ENCODE peak calls at places on chromosomes 16 and 17, in four cellular contexts. N is GM12878, J is K562, H is HepG2. M is an unnamed sample.

GRCh38 chr17:4998027-4998665 is 396 bp downstream of the KIF1C start:
- DNase-seq in H (peak), J (no peak), N (no peak), M (peak)

GRCh38 chr16:50688867-50689266 is 4.5 kb upstream of the NOD2 start:
- DNase-seq in J (no peak), N (no peak), H (no peak), M (no peak)

GRCh38 chr16:66927918-66928649 is 2.7 kb upstream of the RRAD start:
- DNase-seq in N (no peak), J (no peak), H (no peak), M (no peak)

GRCh38 chr16:56047307-56048234 is 143.7 kb upstream of the GNAO1 start:
- DNase-seq in J (no peak), H (no peak), N (no peak), M (no peak)

GRCh38 chr17:81393684-81394376 is 1.4 kb upstream of the BAHCC1 start:
- DNase-seq in J (peak), H (peak), N (peak), M (peak)

GRCh38 chr17:70106551-70106950 is 31.5 kb downstream of the KCNJ16 start:
- DNase-seq in N (no peak), J (no peak), H (no peak), M (no peak)

GRCh38 chr17:7445011-7445927 is at the start of gene CHRNB1:
- DNase-seq in N (no peak), H (peak), J (peak), M (peak)

GRCh38 chr16:69451166-69451565 is 26.7 kb downstream of the CYB5B start:
- DNase-seq in H (no peak), J (no peak), N (no peak), M (no peak)

GRCh38 chr17:13329421-13329820 is 272.3 kb downstream of the HS3ST3A1 start:
- DNase-seq in J (no peak), N (no peak), H (no peak), M (no peak)

GRCh38 chr17:57484081-57484666 is 227.9 kb downstream of the MSI2 start:
- DNase-seq in N (no peak), H (no peak), J (no peak), M (no peak)
- TF ChIP-seq TARDBP in N (no peak), H (no peak), J (no peak), M (no peak)

GRCh38 chr16:85129846-85130706 is 17.8 kb upstream of the CIBAR2 start:
- DNase-seq in J (no peak), N (no peak), H (no peak), M (no peak)
- TF ChIP-seq BHLHE40 in J (no peak), N (no peak), H (no peak), M (no peak)

DNA sequence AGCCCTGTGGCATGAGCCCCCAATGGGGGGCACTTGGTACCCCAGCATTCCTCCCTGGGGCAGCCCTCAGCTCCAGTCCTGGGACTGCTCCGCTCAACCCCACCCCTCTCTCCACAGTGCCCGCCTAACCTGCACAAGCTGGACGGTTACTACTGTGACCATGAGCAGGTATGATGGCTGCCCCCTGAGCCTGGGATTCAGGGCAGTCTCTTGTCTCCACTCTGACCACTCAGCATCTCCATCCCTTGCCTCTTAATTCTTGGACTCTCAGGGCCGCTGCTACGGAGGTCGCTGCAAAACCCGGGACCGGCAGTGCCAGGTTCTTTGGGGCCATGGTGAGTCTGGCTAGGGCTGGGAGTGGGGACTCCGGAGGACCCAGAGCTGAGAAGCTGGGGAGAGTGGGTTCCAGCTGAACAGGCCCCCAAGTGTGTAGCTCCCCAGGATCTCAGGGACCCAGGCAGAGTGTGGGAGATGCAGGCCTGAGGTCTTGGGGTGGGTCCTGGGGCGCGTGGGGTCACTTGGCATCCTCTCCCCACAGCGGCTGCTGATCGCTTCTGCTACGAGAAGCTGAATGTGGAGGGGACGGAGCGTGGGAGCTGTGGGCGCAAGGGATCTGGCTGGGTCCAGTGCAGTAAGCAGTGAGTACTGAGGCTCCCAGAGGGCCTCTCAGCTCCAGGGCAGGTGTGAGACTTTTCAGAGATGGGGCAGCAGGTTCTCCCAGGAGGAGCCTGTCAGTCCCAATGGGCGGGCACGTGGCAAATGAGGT is 18.0 kb downstream of the ADAM11 start:
- DNase-seq in N (no peak), J (no peak), H (no peak), M (no peak)
- TF ChIP-seq TARDBP in N (no peak), J (no peak), H (no peak), M (no peak)

DNA sequence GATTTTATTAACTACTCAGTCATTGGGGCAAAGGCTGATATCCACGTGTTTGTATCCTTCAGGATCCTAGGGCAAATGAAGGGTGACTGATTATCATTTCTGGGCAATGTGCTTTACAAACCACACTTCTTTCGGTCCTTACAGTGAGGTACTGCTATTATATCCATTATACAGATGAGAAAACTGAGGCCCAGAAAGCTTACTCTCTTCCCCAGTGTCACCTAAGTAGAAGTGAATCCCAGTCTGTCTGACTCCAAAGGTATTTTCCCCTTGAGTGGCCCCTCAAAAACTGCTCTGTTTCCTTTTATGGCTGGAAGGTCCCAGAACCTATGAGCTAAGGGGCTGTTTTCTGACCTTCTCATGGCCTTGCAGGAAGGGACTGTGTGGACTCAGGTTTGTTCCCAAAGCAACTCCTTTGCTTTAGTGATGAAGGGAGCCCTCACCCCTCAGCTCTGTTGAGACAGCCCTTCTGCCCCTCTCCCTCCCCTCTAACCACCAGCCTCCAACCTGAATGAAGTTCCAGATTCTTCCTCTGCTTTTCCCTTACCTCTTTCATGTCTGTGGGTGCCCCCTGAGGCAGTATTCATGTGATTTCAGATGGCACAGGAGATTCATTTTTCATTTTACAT is 27.4 kb upstream of the ADGRG1 start:
- DNase-seq in H (no peak), N (no peak), J (no peak), M (no peak)
- TF ChIP-seq BHLHE40 in H (no peak), N (no peak), J (no peak), M (no peak)

DNA sequence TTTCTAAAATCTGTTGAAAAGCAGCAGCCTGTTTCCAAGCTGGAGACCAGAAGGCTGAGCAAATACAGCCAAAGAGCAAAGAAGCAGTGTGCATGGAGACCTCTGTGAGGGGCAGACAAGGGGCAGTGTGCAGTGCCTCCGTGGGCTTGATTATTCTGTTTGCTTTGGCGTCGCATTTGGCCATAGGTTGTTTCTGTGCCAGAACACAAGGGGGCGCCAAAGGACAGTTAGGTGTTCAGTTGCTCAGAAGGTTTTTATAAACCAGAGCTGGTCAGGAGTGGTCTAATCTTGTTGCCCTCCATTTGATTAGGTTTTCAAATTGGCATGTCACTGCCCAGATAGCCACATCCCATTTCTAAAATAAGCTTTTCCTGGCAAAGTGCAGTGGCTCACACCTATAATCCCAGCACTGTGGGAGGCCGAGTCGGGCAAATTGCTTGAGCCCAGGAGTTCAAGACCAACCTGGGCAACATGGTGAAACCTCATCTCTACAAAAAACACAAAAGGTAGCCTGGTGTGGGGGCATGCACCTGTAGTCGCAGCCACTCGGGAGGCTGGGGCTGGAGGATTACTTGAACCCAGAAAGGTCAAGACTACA is 10.6 kb downstream of the MYH3 start:
- DNase-seq in J (peak), N (no peak), H (peak), M (peak)
- TF ChIP-seq TARDBP in J (no peak), N (no peak), H (no peak), M (no peak)

M was measured in HEK293T.